ENCODE peak calls at places on chromosome 9, in ten cellular contexts. L is RWPE1; J is HuH-7.5; X is effector memory CD4-positive, alpha-beta T cell; A is stimulated activated naive B cell treated with anti-CD40 and anti-IgM and Interleukin-4, amounts not matched to agents 10 μg/mL and 1 μg/mL and 100 μg/mL, for 72 hours; F is brain microvascular endothelial cell; G is activated T-helper 1 cell treated with anti-CD3 and anti-CD28 coated beads, Interleukin-2, amount 50 U/mL, for 16 hours; C is CD8-positive, alpha-beta memory T cell; T is activated CD4-positive, alpha-beta T cell treated with anti-CD3 and anti-CD28 coated beads, Interleukin-2, amount 50 U/mL, for 24 hours; R is activated CD8-positive, alpha-beta memory T cell treated with anti-CD3 and anti-CD28 coated beads, Interleukin-2, amount 50 U/mL, for 48 hours. P is an unnamed sample.

GRCh38 chr9:4657426-4658159 is 4.5 kb upstream of the PLPP6 start:
- DNase-seq in X (no peak), C (no peak), G (no peak), L (no peak), T (no peak), J (peak; percentile 25), R (no peak), F (no peak), A (no peak), P (no peak)

GRCh38 chr9:109771084-109771483 is 8.9 kb upstream of the PALM2AKAP2 start:
- DNase-seq in X (no peak), C (no peak), J (no peak), T (no peak), A (no peak), R (no peak), L (peak; percentile 87), F (no peak), G (no peak), P (peak; percentile 57)

GRCh38 chr9:123637940-123638634 is 282.1 kb downstream of the CRB2 start:
- DNase-seq in A (no peak), L (no peak), R (no peak), C (no peak), J (no peak), G (no peak), F (no peak), X (peak; percentile 9), T (no peak), P (no peak)

GRCh38 chr9:126965077-126965476 is 50.5 kb downstream of the RALGPS1 start:
- DNase-seq in T (no peak), G (no peak), A (no peak), F (no peak), C (no peak), L (no peak), R (no peak), J (no peak), X (no peak), P (no peak)

GRCh38 chr9:112665347-112665746 is 52.6 kb downstream of the INIP start:
- DNase-seq in R (no peak), T (no peak), J (no peak), C (no peak), G (no peak), A (no peak), L (no peak), X (no peak), F (no peak), P (no peak)

GRCh38 chr9:71680189-71680983 is 87.9 kb downstream of the CEMIP2 start:
- DNase-seq in L (peak; percentile 53), T (no peak), C (no peak), G (no peak), A (no peak), J (no peak), R (no peak), F (peak; percentile 40), X (no peak), P (no peak)

GRCh38 chr9:24413651-24414050 is 132.0 kb downstream of the IZUMO3 start:
- DNase-seq in A (no peak), X (no peak), C (no peak), F (no peak), T (no peak), J (no peak), L (peak; percentile 40), R (no peak), G (no peak), P (no peak)

GRCh38 chr9:86361176-86361575 is 7.0 kb upstream of the TUT7 start:
- DNase-seq in F (no peak), A (no peak), J (no peak), G (no peak), T (no peak), L (no peak), X (no peak), R (no peak), C (no peak), P (no peak)

GRCh38 chr9:101991926-101992325 is 253.5 kb upstream of the GRIN3A start:
- DNase-seq in R (no peak), C (no peak), X (no peak), J (no peak), L (no peak), G (no peak), T (no peak), A (no peak), F (no peak), P (no peak)

GRCh38 chr9:101434990-101435389 is 584 bp downstream of the ALDOB start:
- DNase-seq in C (no peak), A (no peak), T (no peak), X (no peak), F (no peak), L (no peak), J (no peak), G (no peak), R (no peak), P (no peak)

GRCh38 chr9:133682961-133683493 is 46.9 kb downstream of the DBH start:
- DNase-seq in X (no peak), T (no peak), G (no peak), A (no peak), F (no peak), R (no peak), J (no peak), C (no peak), L (no peak), P (no peak)

GRCh38 chr9:73077625-73078030 is 74.0 kb upstream of the ANXA1 start:
- DNase-seq in F (no peak), L (no peak), A (no peak), X (no peak), G (no peak), R (no peak), T (no peak), J (no peak), C (no peak), P (no peak)

GRCh38 chr9:131557855-131558548 is 12.7 kb downstream of the PRRT1B start:
- DNase-seq in T (no peak), J (no peak), X (no peak), F (no peak), C (no peak), A (no peak), L (no peak), R (no peak), G (no peak), P (no peak)

GRCh38 chr9:130901498-130902203 is 5.0 kb upstream of the QRFP start:
- DNase-seq in F (no peak), C (no peak), X (no peak), T (no peak), R (no peak), J (no peak), G (no peak), A (no peak), L (no peak), P (no peak)

GRCh38 chr9:129121483-129121882 is 10.3 kb downstream of the PTPA start:
- DNase-seq in R (no peak), J (no peak), F (no peak), G (no peak), C (no peak), L (no peak), A (no peak), X (no peak), T (no peak), P (no peak)

GRCh38 chr9:11149065-11149464 is 536.3 kb upstream of the PTPRD start:
- DNase-seq in L (no peak), F (no peak), C (no peak), G (no peak), X (no peak), J (no peak), T (no peak), R (no peak), A (no peak), P (no peak)

GRCh38 chr9:112334319-112334828 is 955 bp upstream of the PTBP3 start:
- DNase-seq in T (peak; percentile 24), C (peak; percentile 3), G (peak; percentile 21), A (no peak), R (no peak), F (no peak), J (no peak), X (peak; percentile 23), L (peak; percentile 31), P (no peak)

GRCh38 chr9:126165755-126166154 is 160.9 kb upstream of the MVB12B start:
- DNase-seq in J (no peak), T (no peak), F (no peak), R (peak; percentile 40), L (no peak), X (no peak), C (no peak), A (no peak), G (no peak), P (no peak)

GRCh38 chr9:126805546-126806262 is 864 bp downstream of the ZBTB43 start:
- DNase-seq in T (peak; percentile 78), F (peak; percentile 63), C (peak; percentile 81), L (peak; percentile 41), R (peak; percentile 87), A (peak; percentile 66), J (no peak), G (peak; percentile 71), X (peak; percentile 74), P (no peak)

GRCh38 chr9:117414906-117415583 is at the start of gene ASTN2:
- DNase-seq in L (peak; percentile 27), C (no peak), J (peak; percentile 44), X (no peak), T (no peak), G (no peak), A (no peak), F (no peak), R (no peak), P (no peak)

GRCh38 chr9:127336708-127337352 is 60.1 kb upstream of the SLC2A8 start:
- DNase-seq in A (no peak), L (peak; percentile 92), F (peak; percentile 95), J (no peak), T (no peak), X (no peak), G (no peak), R (no peak), C (no peak), P (peak; percentile 86)

GRCh38 chr9:81826541-81826906 is 101.7 kb upstream of the SPATA31D4 start:
- DNase-seq in L (no peak), F (no peak), X (no peak), T (no peak), C (no peak), A (no peak), J (no peak), R (no peak), G (no peak), P (no peak)

GRCh38 chr9:95313010-95313498 is 4.5 kb downstream of the FANCC start:
- DNase-seq in T (no peak), C (no peak), F (peak; percentile 25), X (no peak), J (no peak), R (no peak), L (peak; percentile 61), A (no peak), G (no peak), P (no peak)

GRCh38 chr9:134396258-134396742 is 70.0 kb downstream of the RXRA start:
- DNase-seq in L (no peak), C (peak; percentile 56), T (no peak), A (peak; percentile 81), G (peak; percentile 33), R (peak; percentile 80), J (no peak), F (no peak), X (peak; percentile 30), P (no peak)

GRCh38 chr9:33988219-33988890 is 60.3 kb downstream of the UBAP2 start:
- DNase-seq in X (no peak), F (no peak), R (no peak), J (no peak), C (no peak), T (peak; percentile 35), A (peak; percentile 4), L (peak; percentile 42), G (no peak), P (no peak)

GRCh38 chr9:29211681-29212589 is 1638.7 kb upstream of the C9orf72 start:
- DNase-seq in F (no peak), G (no peak), T (no peak), X (no peak), L (peak; percentile 68), R (peak; percentile 77), C (no peak), J (peak; percentile 53), A (no peak), P (no peak)

GRCh38 chr9:79701651-79702050 is 129.9 kb downstream of the TLE4 start:
- DNase-seq in L (no peak), A (no peak), R (no peak), T (no peak), F (no peak), C (no peak), X (no peak), G (no peak), J (no peak), P (no peak)

GRCh38 chr9:14710804-14711203 is 11.7 kb downstream of the CER1 start:
- DNase-seq in X (no peak), G (no peak), L (peak; percentile 8), C (no peak), F (peak; percentile 73), A (no peak), J (no peak), R (no peak), T (no peak), P (no peak)

P was measured in non-pigmented ciliary epithelial cell.